ENCODE peak calls at places on chromosomes 12 and 14, in eight cellular contexts. K is neuronal stem cell, U is GM23248, D is OCI-LY7, W is MM.1S, Y is GM23338, T is osteoblast, V is K562. A is an unnamed sample.
A peak's percentile ranks its signal among the peaks of the same experiment; 100 is the strongest.

GRCh38 chr14:106585692-106586091 is 1059.3 kb downstream of the TMEM121 start:
- DNase-seq in K (no peak), U (no peak), D (no peak), W (no peak), Y (no peak), T (no peak), V (no peak), A (no peak)

GRCh38 chr14:64217318-64217717 is 76.9 kb downstream of the ESR2 start:
- DNase-seq in K (no peak), U (no peak), D (peak; percentile 52), W (peak; percentile 44), Y (no peak), T (peak; percentile 76), V (no peak), A (no peak)

GRCh38 chr12:28463396-28463795 is 273.1 kb downstream of the CCDC91 start:
- DNase-seq in K (no peak), U (no peak), D (no peak), W (no peak), Y (no peak), T (no peak), V (no peak), A (no peak)

GRCh38 chr12:3380200-3381020 is 110.6 kb upstream of the PRMT8 start:
- DNase-seq in K (no peak), U (peak; percentile 38), D (no peak), W (no peak), Y (no peak), T (peak; percentile 79), V (no peak), A (no peak)

GRCh38 chr14:92450351-92451070 is 63.1 kb upstream of the RIN3 start:
- DNase-seq in K (no peak), U (no peak), D (no peak), W (no peak), Y (no peak), T (no peak), V (no peak), A (no peak)

GRCh38 chr12:64083285-64084210 is 138.5 kb downstream of the KICS2 start:
- DNase-seq in K (no peak), U (peak; percentile 94), D (no peak), W (no peak), Y (no peak), T (peak; percentile 29), V (no peak), A (peak; percentile 50)

GRCh38 chr14:71438684-71439083 is 493.5 kb upstream of the RGS6 start:
- DNase-seq in K (no peak), U (peak; percentile 62), D (no peak), W (no peak), Y (no peak), T (no peak), V (no peak), A (peak; percentile 19)

GRCh38 chr14:76769636-76770292 is 8.5 kb downstream of the VASH1 start:
- DNase-seq in K (no peak), U (no peak), D (no peak), W (no peak), Y (no peak), T (peak; percentile 68), V (no peak), A (no peak)

GRCh38 chr12:81450920-81451739 is 308.0 kb downstream of the PPFIA2 start:
- DNase-seq in K (peak; percentile 61), U (peak; percentile 79), D (peak; percentile 45), W (peak; percentile 44), Y (peak; percentile 95), T (peak; percentile 36), V (peak; percentile 27), A (peak; percentile 40)

GRCh38 chr12:54390668-54391551 is 6.4 kb upstream of the ZNF385A start:
- DNase-seq in K (no peak), U (no peak), D (peak; percentile 84), W (peak; percentile 61), Y (peak; percentile 95), T (peak; percentile 73), V (peak; percentile 95), A (peak; percentile 68)

GRCh38 chr12:109915171-109916040 is 15.3 kb downstream of the TCHP start:
- DNase-seq in K (no peak), U (no peak), D (no peak), W (no peak), Y (no peak), T (no peak), V (no peak), A (no peak)

GRCh38 chr14:50955373-50956043 is 11.2 kb upstream of the PYGL start:
- DNase-seq in K (no peak), U (peak; percentile 99), D (peak; percentile 25), W (no peak), Y (peak; percentile 79), T (peak; percentile 98), V (peak; percentile 87), A (peak; percentile 98)

GRCh38 chr14:28143340-28143739 is 623.2 kb upstream of the FOXG1 start:
- DNase-seq in K (peak; percentile 15), U (no peak), D (no peak), W (no peak), Y (peak; percentile 31), T (no peak), V (no peak), A (no peak)

GRCh38 chr14:69763761-69764510 is 3.0 kb upstream of the SRSF5 start:
- DNase-seq in K (no peak), U (no peak), D (no peak), W (no peak), Y (no peak), T (no peak), V (no peak), A (no peak)

GRCh38 chr14:23141706-23142467 is 22.8 kb upstream of the CEBPE start:
- DNase-seq in K (no peak), U (peak; percentile 90), D (no peak), W (no peak), Y (no peak), T (peak; percentile 80), V (no peak), A (peak; percentile 35)

GRCh38 chr14:78764240-78764639 is 594.1 kb downstream of the NRXN3 start:
- DNase-seq in K (no peak), U (peak; percentile 56), D (no peak), W (no peak), Y (peak; percentile 16), T (no peak), V (no peak), A (peak; percentile 30)

GRCh38 chr12:19707948-19708409 is 268.7 kb downstream of the AEBP2 start:
- DNase-seq in K (no peak), U (peak; percentile 65), D (no peak), W (no peak), Y (no peak), T (no peak), V (no peak), A (peak; percentile 67)

GRCh38 chr12:31728289-31728916 is 418 bp downstream of the AMN1 start:
- DNase-seq in K (no peak), U (peak; percentile 63), D (peak; percentile 63), W (no peak), Y (peak; percentile 42), T (no peak), V (peak; percentile 71), A (no peak)

GRCh38 chr12:89087876-89088275 is 264.4 kb downstream of the DUSP6 start:
- DNase-seq in K (peak; percentile 24), U (no peak), D (no peak), W (no peak), Y (peak; percentile 75), T (no peak), V (no peak), A (no peak)
- H2AFZ ChIP-seq in K (peak overlapping the region; percentile 41), U (no peak overlapping the region), D (no peak overlapping the region), W (no peak overlapping the region), Y (no peak overlapping the region), T (no peak overlapping the region), V (no peak overlapping the region), A (no peak overlapping the region)

GRCh38 chr14:105399441-105399775 is 1.1 kb downstream of the TEX22 start:
- DNase-seq in K (no peak), U (no peak), D (no peak), W (no peak), Y (no peak), T (no peak), V (no peak), A (no peak)
- H3K27ac ChIP-seq in K (no peak overlapping the region), U (no peak overlapping the region), D (peak overlapping the region; percentile 61), W (no peak overlapping the region), Y (no peak overlapping the region), T (no peak overlapping the region), V (peak overlapping the region; percentile 92), A (no peak overlapping the region)

GRCh38 chr12:39123580-39123979 is 218.2 kb upstream of the CPNE8 start:
- DNase-seq in K (no peak), U (no peak), D (no peak), W (no peak), Y (no peak), T (no peak), V (no peak), A (peak; percentile 35)

GRCh38 chr12:39124768-39125167 is 219.4 kb upstream of the CPNE8 start:
- DNase-seq in K (no peak), U (no peak), D (no peak), W (no peak), Y (peak; percentile 34), T (no peak), V (no peak), A (no peak)

GRCh38 chr12:39122562-39123204 is 217.3 kb upstream of the CPNE8 start:
- DNase-seq in K (no peak), U (no peak), D (peak; percentile 3), W (no peak), Y (peak; percentile 87), T (no peak), V (peak; percentile 1), A (peak; percentile 22)

GRCh38 chr12:39127401-39127800 is 222.0 kb upstream of the CPNE8 start:
- DNase-seq in K (no peak), U (peak; percentile 36), D (no peak), W (no peak), Y (no peak), T (peak; percentile 77), V (no peak), A (peak; percentile 52)

GRCh38 chr12:39125580-39125979 is 220.2 kb upstream of the CPNE8 start:
- DNase-seq in K (no peak), U (no peak), D (no peak), W (no peak), Y (no peak), T (no peak), V (no peak), A (no peak)
- H2AFZ ChIP-seq in K (no peak overlapping the region), U (no peak overlapping the region), D (no peak overlapping the region), W (no peak overlapping the region), Y (no peak overlapping the region), T (no peak overlapping the region), V (no peak overlapping the region), A (no peak overlapping the region)

GRCh38 chr12:103800252-103800771 is 40.7 kb downstream of the NT5DC3 start:
- DNase-seq in K (no peak), U (peak; percentile 56), D (no peak), W (no peak), Y (no peak), T (no peak), V (peak; percentile 64), A (peak; percentile 20)
- H3K27ac ChIP-seq in K (no peak overlapping the region), U (no peak overlapping the region), D (no peak overlapping the region), W (no peak overlapping the region), Y (peak overlapping the region; percentile 76), T (peak overlapping the region; percentile 8), V (peak overlapping the region; percentile 18), A (peak overlapping the region; percentile 96)

DNA sequence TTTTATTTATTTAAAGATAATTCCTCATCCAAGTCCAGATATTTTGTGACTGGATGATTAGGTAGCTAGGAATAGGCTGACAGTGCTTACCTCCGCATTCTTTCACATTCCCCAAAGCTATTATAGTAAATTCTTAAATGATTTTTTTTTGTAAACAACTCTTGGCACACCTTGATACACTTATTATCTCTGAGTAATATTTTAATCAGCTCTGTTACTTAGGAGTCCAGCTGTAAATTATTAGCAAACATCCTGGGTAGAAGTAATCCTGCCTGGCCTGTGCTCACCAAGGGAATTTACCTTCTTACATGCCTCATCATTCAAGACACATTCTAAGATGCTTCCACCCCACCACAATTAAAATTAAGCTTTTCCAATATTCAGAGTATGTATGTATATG is 186.1 kb downstream of the SLC2A13 start:
- DNase-seq in K (no peak), U (no peak), D (no peak), W (no peak), Y (no peak), T (no peak), V (no peak), A (no peak)
- H2AFZ ChIP-seq in K (no peak overlapping the region), U (no peak overlapping the region), D (no peak overlapping the region), W (no peak overlapping the region), Y (no peak overlapping the region), T (no peak overlapping the region), V (no peak overlapping the region), A (no peak overlapping the region)

A was measured in mammary epithelial cell.